ENCODE peak calls at places on chromosomes 7 and 10, in four cellular contexts. Q is trophoblast cell, Y is neuronal stem cell, B is H9. C is an unnamed sample. For H3K4me1, the result is how much of the 10 kb centered on the place peaks cover.

GRCh38 chr10:29386347-29386999 is 97.6 kb downstream of the LYZL1 start:
- DNase-seq in Y (peak), B (no peak), Q (peak), C (peak)

GRCh38 chr10:11813855-11814557 is 9.2 kb upstream of the PROSER2 start:
- DNase-seq in Q (no peak), Y (no peak), B (no peak), C (no peak)

GRCh38 chr7:7323352-7323751 is 141.0 kb downstream of the C1GALT1 start:
- DNase-seq in Q (no peak), B (no peak), Y (no peak), C (peak)

GRCh38 chr7:135270577-135271254 is 37.1 kb downstream of the STRA8 start:
- DNase-seq in B (peak), Y (no peak), Q (no peak), C (no peak)

GRCh38 chr7:43337191-43337590 is 224.7 kb downstream of the HECW1 start:
- DNase-seq in Q (no peak), B (no peak), Y (no peak), C (no peak)

GRCh38 chr10:122045212-122045611 is 56.2 kb downstream of the TACC2 start:
- DNase-seq in Y (no peak), Q (no peak), B (no peak), C (no peak)

GRCh38 chr7:141500608-141501007 is 50.6 kb upstream of the AGK start:
- DNase-seq in Y (no peak), Q (no peak), B (no peak), C (no peak)

GRCh38 chr10:15316144-15316543 is 54.9 kb downstream of the FAM171A1 start:
- DNase-seq in Q (no peak), B (no peak), Y (no peak), C (peak)

GRCh38 chr10:118506835-118507234 is 88.6 kb downstream of the PRLHR start:
- DNase-seq in Q (no peak), B (no peak), Y (no peak), C (no peak)

GRCh38 chr7:150464962-150465361 is 14.5 kb downstream of the GIMAP8 start:
- DNase-seq in Y (no peak), Q (no peak), B (no peak), C (no peak)

GRCh38 chr10:60463726-60464125 is 74.1 kb upstream of the ANK3 start:
- DNase-seq in B (no peak), Q (no peak), Y (no peak), C (no peak)

GRCh38 chr10:116122664-116123063 is 150.3 kb downstream of the GFRA1 start:
- DNase-seq in B (no peak), Q (no peak), Y (no peak), C (no peak)

GRCh38 chr10:4194231-4194630 is 409.2 kb upstream of the KLF6 start:
- DNase-seq in Y (no peak), B (no peak), Q (no peak), C (no peak)

GRCh38 chr7:53657586-53657985 is 622.2 kb downstream of the POM121L12 start:
- DNase-seq in B (no peak), Y (no peak), Q (no peak), C (no peak)

GRCh38 chr7:53350241-53350640 is 314.8 kb downstream of the POM121L12 start:
- DNase-seq in Q (peak), Y (peak), B (peak), C (peak)

GRCh38 chr10:11712761-11713160 is 29.4 kb upstream of the ECHDC3 start:
- DNase-seq in Y (no peak), B (no peak), Q (no peak), C (peak)

GRCh38 chr10:117175215-117175900 is 21.9 kb upstream of the KCNK18 start:
- DNase-seq in Q (no peak), B (peak), Y (no peak), C (peak)

GRCh38 chr7:132251327-132251659 is 325.0 kb downstream of the PLXNA4 start:
- DNase-seq in B (peak), Q (no peak), Y (peak), C (no peak)

GRCh38 chr7:37405603-37406122 is 43.0 kb downstream of the ELMO1 start:
- DNase-seq in Q (no peak), Y (no peak), B (no peak), C (no peak)

GRCh38 chr7:37394158-37394557 is 54.5 kb downstream of the ELMO1 start:
- DNase-seq in Q (no peak), Y (no peak), B (no peak), C (no peak)

GRCh38 chr7:37405128-37405527 is 43.5 kb downstream of the ELMO1 start:
- DNase-seq in Y (no peak), Q (no peak), B (no peak), C (no peak)

GRCh38 chr7:37395618-37396259 is 52.9 kb downstream of the ELMO1 start:
- DNase-seq in Q (no peak), B (no peak), Y (no peak), C (no peak)

GRCh38 chr7:37400022-37400421 is 48.6 kb downstream of the ELMO1 start:
- DNase-seq in B (no peak), Q (no peak), Y (no peak), C (no peak)
- H3K4me1 ChIP-seq in B (under half), Q (under half), Y (under half), C (under half)

GRCh38 chr7:156618791-156619367 is 21.7 kb upstream of the RNF32 start:
- DNase-seq in Y (no peak), Q (no peak), B (no peak), C (no peak)
- H2BK120ac ChIP-seq in Y (no peak), Q (peak), B (peak), C (no peak)

GRCh38 chr7:145168879-145169278 is 333.0 kb upstream of the TPK1 start:
- DNase-seq in Q (no peak), Y (no peak), B (no peak), C (no peak)
- H2BK12ac ChIP-seq in Q (no peak), Y (no peak), B (no peak), C (no peak)

GRCh38 chr10:73956476-73957338 is 41.2 kb upstream of the VCL start:
- DNase-seq in Q (no peak), Y (no peak), B (no peak), C (peak)

GRCh38 chr10:73950569-73950968 is 39.6 kb downstream of the PLAU start:
- DNase-seq in Y (peak), Q (no peak), B (peak), C (no peak)

GRCh38 chr10:73953665-73954064 is 42.7 kb downstream of the PLAU start:
- DNase-seq in Q (peak), Y (no peak), B (no peak), C (peak)

GRCh38 chr10:73955719-73956118 is 42.2 kb upstream of the VCL start:
- DNase-seq in B (no peak), Y (no peak), Q (no peak), C (no peak)

DNA sequence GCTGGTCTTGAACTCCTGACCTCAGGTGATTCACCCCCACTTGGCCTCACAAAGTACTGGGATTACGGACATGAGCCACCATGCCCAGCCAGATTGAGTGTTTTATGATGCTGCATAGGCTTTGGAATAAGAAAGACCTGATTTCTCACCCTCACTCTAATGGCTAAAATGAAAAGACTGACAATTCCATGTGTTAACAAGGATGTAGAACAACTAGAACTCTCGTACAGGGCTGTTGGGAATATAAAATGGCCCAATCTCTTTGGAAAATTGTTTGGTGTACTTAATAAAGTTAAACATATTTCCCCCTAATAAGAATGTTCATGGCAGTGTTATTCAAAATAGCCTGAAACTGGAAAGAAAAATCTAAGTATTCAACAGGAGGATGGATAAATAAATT is 43.2 kb upstream of the VCL start:
- DNase-seq in Q (no peak), B (no peak), Y (no peak), C (no peak)
- H3K4me1 ChIP-seq in Q (under half), B (under half), Y (under half), C (under half)

GRCh38 chr10:73873163-73873842 is 1.1 kb downstream of the CAMK2G start:
- DNase-seq in B (no peak), Y (no peak), Q (no peak), C (no peak)

GRCh38 chr10:73875139-73875475 is 752 bp upstream of the CAMK2G start:
- DNase-seq in Q (no peak), B (no peak), Y (no peak), C (no peak)

GRCh38 chr10:73874267-73875138 is at the start of gene CAMK2G:
- DNase-seq in Q (peak), B (peak), Y (peak), C (peak)

GRCh38 chr10:73871915-73872710 is 2.2 kb downstream of the CAMK2G start:
- DNase-seq in Y (no peak), Q (peak), B (no peak), C (peak)

DNA sequence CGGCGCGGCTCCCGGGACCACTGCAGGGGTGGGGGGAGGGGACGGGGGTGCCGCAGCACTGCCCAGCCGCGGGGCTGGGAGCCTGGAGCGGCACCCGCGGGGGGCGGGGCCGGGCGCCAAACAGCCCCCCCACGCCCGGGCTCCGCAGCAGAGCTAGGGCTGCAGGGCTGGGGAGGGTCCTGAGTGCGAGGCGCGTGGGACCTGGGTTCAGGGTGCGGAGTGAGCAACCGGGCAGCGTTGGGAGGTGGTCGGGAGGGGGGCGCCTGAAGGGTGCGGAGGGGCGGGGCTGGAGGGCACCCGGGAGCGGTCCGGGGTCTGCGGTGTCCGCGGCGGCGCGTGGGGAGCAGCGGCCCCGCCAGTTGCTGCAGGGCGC is 526 bp downstream of the CAMK2G start:
- DNase-seq in B (no peak), Q (no peak), Y (no peak), C (no peak)
- H2BK120ac ChIP-seq in B (no peak), Q (no peak), Y (no peak), C (no peak)

GRCh38 chr7:41538810-41539724 is 163.8 kb downstream of the INHBA start:
- DNase-seq in Q (no peak), B (peak), Y (no peak), C (no peak)

GRCh38 chr7:41540601-41541000 is 162.3 kb downstream of the INHBA start:
- DNase-seq in Q (no peak), Y (no peak), B (no peak), C (no peak)

GRCh38 chr7:41536116-41536515 is 166.8 kb downstream of the INHBA start:
- DNase-seq in Q (no peak), Y (no peak), B (no peak), C (no peak)

GRCh38 chr7:41537024-41537423 is 165.9 kb downstream of the INHBA start:
- DNase-seq in Y (no peak), Q (no peak), B (no peak), C (no peak)
- H2BK12ac ChIP-seq in Y (no peak), Q (no peak), B (no peak), C (no peak)

DNA sequence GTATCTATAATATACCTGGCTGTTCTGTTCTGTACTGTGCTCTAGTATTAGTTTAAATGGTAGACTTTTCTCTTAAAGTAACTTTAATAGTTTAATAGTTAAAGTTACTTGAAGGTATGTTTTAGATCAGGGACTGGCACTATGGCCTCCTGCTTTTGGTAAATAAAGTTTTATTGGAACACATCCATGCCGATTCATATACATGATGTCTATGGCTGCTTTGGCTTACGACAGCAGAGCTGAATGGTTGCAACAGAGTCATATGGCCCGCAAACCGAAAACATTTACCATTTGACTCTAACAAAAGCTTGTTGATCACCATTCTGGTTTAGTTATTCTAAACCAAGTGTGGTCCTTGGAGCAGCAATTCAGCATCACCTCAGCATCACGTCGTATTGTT is 6.7 kb downstream of the LUC7L2 start:
- DNase-seq in B (no peak), Q (no peak), Y (no peak), C (no peak)
- H3K4me1 ChIP-seq in B (under half), Q (under half), Y (under half), C (under half)

GRCh38 chr10:48594371-48594770 is 10.5 kb downstream of the ARHGAP22 start:
- DNase-seq in Y (no peak), Q (no peak), B (no peak), C (no peak)

GRCh38 chr10:48594799-48595198 is 10.1 kb downstream of the ARHGAP22 start:
- DNase-seq in Q (no peak), B (peak), Y (no peak), C (no peak)

GRCh38 chr10:48589266-48589665 is 15.6 kb downstream of the ARHGAP22 start:
- DNase-seq in B (no peak), Q (no peak), Y (no peak), C (peak)

GRCh38 chr10:48590945-48591344 is 13.9 kb downstream of the ARHGAP22 start:
- DNase-seq in B (no peak), Y (no peak), Q (no peak), C (no peak)

GRCh38 chr10:48592346-48592745 is 12.5 kb downstream of the ARHGAP22 start:
- DNase-seq in Y (no peak), B (no peak), Q (no peak), C (no peak)
- H2BK120ac ChIP-seq in Y (no peak), B (no peak), Q (no peak), C (no peak)

DNA sequence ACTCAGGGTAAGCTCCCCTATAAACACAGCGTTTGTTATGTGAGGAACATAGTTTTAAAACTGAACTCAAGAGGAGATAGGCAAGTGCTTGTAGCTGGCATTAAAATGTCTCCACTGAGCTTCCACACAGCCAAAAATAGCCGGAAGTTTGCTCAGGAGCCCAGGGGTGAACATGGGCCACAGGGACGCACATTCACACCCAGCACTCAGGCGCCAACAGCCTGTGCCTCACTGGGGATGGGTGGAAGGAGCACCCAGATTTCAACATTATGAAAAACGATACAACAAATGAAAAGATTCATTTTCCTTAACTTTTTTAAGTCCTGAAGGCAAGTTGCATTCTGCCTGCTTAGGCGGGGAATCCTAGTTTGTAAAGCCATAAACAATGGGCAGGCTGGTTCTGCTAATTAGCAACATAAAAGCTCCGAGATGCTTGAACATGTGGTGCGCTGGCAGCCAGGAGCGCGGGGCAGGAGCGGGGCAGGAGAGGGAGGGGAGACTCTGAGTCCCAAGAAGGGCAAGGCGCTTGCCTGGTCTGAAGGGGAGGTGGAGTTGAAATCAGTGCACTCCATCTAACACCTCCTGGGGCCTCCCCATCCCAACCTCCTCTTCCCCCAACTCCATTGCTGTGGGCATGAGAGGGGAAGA is 235.9 kb downstream of the COBL start:
- DNase-seq in Q (no peak), Y (peak), B (peak), C (no peak)
- H2BK12ac ChIP-seq in Q (no peak), Y (peak), B (peak), C (no peak)